ENCODE peak calls at places on chromosome 9, in nine cellular contexts. A is amygdala; W is NCI-H1105; X is fibroblast of pulmonary artery; H is HEK293T; B is adipocyte; Z is Calu3; N is activated T-helper 9 cell treated with anti-CD3 and anti-CD28 coated beads, Interleukin-2, amount 50 U/mL, for 16 hours; J is skeletal muscle cell. F is an unnamed sample.

GRCh38 chr9:72997387-72997995 is 44.6 kb upstream of the ALDH1A1 start:
- DNase-seq in A (no peak), W (no peak), X (no peak), H (no peak), B (no peak), Z (no peak), N (no peak), J (no peak), F (no peak)

GRCh38 chr9:123225374-123225813 is 43.0 kb downstream of the STRBP start:
- DNase-seq in A (no peak), W (peak), X (peak), H (peak), B (peak), Z (peak), N (peak), J (peak), F (peak)

GRCh38 chr9:3735251-3735650 is 209.4 kb upstream of the RFX3 start:
- DNase-seq in A (no peak), W (no peak), X (no peak), H (no peak), B (no peak), Z (no peak), N (no peak), J (no peak), F (no peak)

GRCh38 chr9:135926402-135927194 is 19.3 kb upstream of the CAMSAP1 start:
- DNase-seq in A (no peak), W (no peak), X (peak), H (no peak), B (peak), Z (peak), N (peak), J (no peak), F (no peak)

GRCh38 chr9:122346478-122347347 is 24.1 kb upstream of the PTGS1 start:
- DNase-seq in A (no peak), W (no peak), X (peak), H (no peak), B (peak), Z (peak), N (no peak), J (no peak), F (no peak)

GRCh38 chr9:81430727-81431126 is 258.6 kb downstream of the TLE1 start:
- DNase-seq in A (no peak), W (no peak), X (no peak), H (no peak), B (peak), Z (no peak), N (no peak), J (no peak), F (no peak)

GRCh38 chr9:131728961-131729360 is 10.9 kb downstream of the RAPGEF1 start:
- DNase-seq in A (no peak), W (no peak), X (no peak), H (no peak), B (no peak), Z (no peak), N (peak), J (no peak), F (no peak)

GRCh38 chr9:12916037-12916436 is 141.2 kb downstream of the LURAP1L start:
- DNase-seq in A (peak), W (no peak), X (peak), H (no peak), B (peak), Z (peak), N (no peak), J (peak), F (peak)

GRCh38 chr9:118570076-118570475 is 799.2 kb downstream of the BRINP1 start:
- DNase-seq in A (no peak), W (no peak), X (no peak), H (no peak), B (no peak), Z (no peak), N (no peak), J (no peak), F (no peak)

GRCh38 chr9:75941577-75942311 is 51.3 kb downstream of the PCSK5 start:
- DNase-seq in A (no peak), W (no peak), X (no peak), H (no peak), B (no peak), Z (no peak), N (no peak), J (no peak), F (no peak)

GRCh38 chr9:91037511-91038482 is 236.2 kb downstream of the SYK start:
- DNase-seq in A (no peak), W (no peak), X (peak), H (no peak), B (peak), Z (peak), N (no peak), J (peak), F (no peak)

F was measured in putamen.